ENCODE peak calls at places on chromosomes 7 and 10, in four cellular contexts. G, Z, B and Y are unnamed samples.

GRCh38 chr7:122412441-122412840 is 107.9 kb upstream of the FEZF1 start:
- DNase-seq in Z (no peak), B (no peak), G (peak; percentile 44), Y (no peak)

GRCh38 chr10:90424730-90425129 is 433.1 kb downstream of the HTR7 start:
- DNase-seq in G (peak; percentile 62), B (no peak), Z (no peak), Y (no peak)

GRCh38 chr10:35003906-35004305 is 86.2 kb downstream of the CUL2 start:
- DNase-seq in B (no peak), G (no peak), Z (no peak), Y (no peak)

GRCh38 chr7:80843018-80843671 is 75.7 kb downstream of the SEMA3C start:
- DNase-seq in G (peak; percentile 53), Z (no peak), B (no peak), Y (no peak)

GRCh38 chr7:78006063-78006755 is 207.6 kb downstream of the PHTF2 start:
- DNase-seq in Z (no peak), G (no peak), B (no peak), Y (no peak)

GRCh38 chr10:71765176-71765906 is 8.0 kb downstream of the VSIR start:
- DNase-seq in G (peak; percentile 47), B (no peak), Z (no peak), Y (no peak)

GRCh38 chr7:111090834-111091233 is at the start of gene LRRN3:
- DNase-seq in G (peak; percentile 64), Z (peak; percentile 9), B (no peak), Y (no peak)

GRCh38 chr10:17216217-17216900 is 11.7 kb upstream of the VIM start:
- DNase-seq in G (peak; percentile 100), Z (peak; percentile 99), B (no peak), Y (peak; percentile 94)

GRCh38 chr7:80500325-80500724 is 11.5 kb downstream of the GNAT3 start:
- DNase-seq in G (no peak), B (no peak), Z (no peak), Y (no peak)

GRCh38 chr7:925601-926000 is 28.9 kb downstream of the ADAP1 start:
- DNase-seq in B (no peak), Z (no peak), G (no peak), Y (no peak)

GRCh38 chr7:931871-932650 is 22.4 kb downstream of the ADAP1 start:
- DNase-seq in G (no peak), B (no peak), Z (no peak), Y (no peak)

GRCh38 chr7:100803398-100804161 is 23.7 kb downstream of the EPHB4 start:
- DNase-seq in G (peak; percentile 75), B (no peak), Z (peak; percentile 85), Y (peak; percentile 31)

GRCh38 chr7:140640727-140641531 is at the start of gene DENND2A:
- DNase-seq in G (peak; percentile 44), B (no peak), Z (peak; percentile 87), Y (no peak)

GRCh38 chr7:155495440-155496248 is 37.7 kb downstream of the EN2 start:
- DNase-seq in B (no peak), G (no peak), Z (no peak), Y (no peak)

GRCh38 chr7:27147211-27148030 is at the start of gene HOXA6:
- DNase-seq in Z (no peak), G (no peak), B (no peak), Y (no peak)

GRCh38 chr7:78254397-78255055 is 456.0 kb downstream of the PHTF2 start:
- DNase-seq in B (no peak), Z (no peak), G (no peak), Y (no peak)

GRCh38 chr7:74018261-74018660 is 9.7 kb upstream of the ELN start:
- DNase-seq in B (no peak), Z (peak; percentile 66), G (no peak), Y (no peak)

GRCh38 chr7:74013539-74014272 is 14.3 kb upstream of the ELN start:
- DNase-seq in B (no peak), G (no peak), Z (no peak), Y (no peak)

GRCh38 chr7:74017122-74017521 is 10.9 kb upstream of the ELN start:
- DNase-seq in B (no peak), Z (no peak), G (no peak), Y (no peak)

GRCh38 chr7:74012842-74013249 is 15.1 kb upstream of the ELN start:
- DNase-seq in Z (peak; percentile 29), B (no peak), G (peak; percentile 42), Y (no peak)

GRCh38 chr7:74015670-74016069 is 12.3 kb upstream of the ELN start:
- DNase-seq in Z (no peak), G (no peak), B (no peak), Y (no peak)
- H3K27ac ChIP-seq in Z (no peak overlapping the region), G (no peak overlapping the region), B (no peak overlapping the region), Y (no peak overlapping the region)

GRCh38 chr7:50745835-50746234 is 36.9 kb downstream of the GRB10 start:
- DNase-seq in B (no peak), Z (no peak), G (no peak), Y (no peak)

GRCh38 chr7:50743893-50744292 is 38.8 kb downstream of the GRB10 start:
- DNase-seq in G (no peak), Z (no peak), B (no peak), Y (no peak)

GRCh38 chr7:50745336-50745735 is 37.4 kb downstream of the GRB10 start:
- DNase-seq in G (no peak), B (no peak), Z (no peak), Y (no peak)

GRCh38 chr7:50739744-50740455 is 42.8 kb downstream of the GRB10 start:
- DNase-seq in G (no peak), B (no peak), Z (no peak), Y (no peak)

DNA sequence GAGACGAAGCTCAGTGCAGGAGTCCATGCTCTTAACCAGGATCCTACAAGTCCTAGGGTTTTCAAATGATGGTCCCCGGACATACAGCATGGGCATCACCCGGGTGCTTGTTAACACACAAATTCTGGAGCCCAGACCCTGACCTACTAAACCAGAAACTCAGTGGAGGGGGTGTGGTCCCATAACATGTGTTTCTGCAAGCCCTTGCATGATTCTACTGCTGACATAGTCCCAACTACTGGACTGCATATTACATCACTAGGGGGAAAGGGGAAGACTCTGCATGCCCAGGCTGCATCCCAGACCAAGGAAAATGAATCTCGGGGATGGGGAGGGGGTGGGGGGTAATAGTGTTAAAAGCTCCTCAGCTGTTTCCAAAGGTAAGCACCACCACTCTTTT is 40.3 kb downstream of the GRB10 start:
- DNase-seq in G (no peak), B (no peak), Z (no peak), Y (peak; percentile 37)
- H3K27ac ChIP-seq in G (no peak overlapping the region), B (no peak overlapping the region), Z (no peak overlapping the region), Y (no peak overlapping the region)

DNA sequence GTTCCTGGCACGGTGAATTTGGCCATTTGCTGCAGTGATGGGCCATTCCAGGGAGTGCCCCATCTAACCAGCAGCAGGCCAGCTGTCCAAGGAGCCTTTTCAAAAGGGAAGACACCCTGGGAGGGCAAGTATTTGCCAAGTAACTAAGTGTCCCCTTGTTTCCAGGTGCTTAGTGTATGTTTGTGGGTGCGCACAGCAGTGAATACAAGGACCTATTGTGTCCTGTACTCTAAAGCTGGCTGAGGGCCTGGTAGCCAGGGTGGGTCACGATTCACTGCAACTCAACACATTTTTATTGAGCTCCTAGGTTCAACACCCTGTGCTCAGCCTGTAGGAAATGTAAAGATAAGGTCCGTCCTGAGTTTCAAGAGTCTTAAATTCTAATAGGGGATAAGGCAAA is 348.8 kb downstream of the RNLS start:
- DNase-seq in B (no peak), G (no peak), Z (no peak), Y (no peak)
- H3K27ac ChIP-seq in B (no peak overlapping the region), G (no peak overlapping the region), Z (no peak overlapping the region), Y (no peak overlapping the region)

GRCh38 chr7:44802418-44803025 is 6.0 kb downstream of the PPIA start:
- DNase-seq in Z (no peak), B (no peak), G (no peak), Y (no peak)
- H3K27ac ChIP-seq in Z (peak overlapping the region; percentile 1), B (no peak overlapping the region), G (peak overlapping the region; percentile 62), Y (peak overlapping the region; percentile 99)

DNA sequence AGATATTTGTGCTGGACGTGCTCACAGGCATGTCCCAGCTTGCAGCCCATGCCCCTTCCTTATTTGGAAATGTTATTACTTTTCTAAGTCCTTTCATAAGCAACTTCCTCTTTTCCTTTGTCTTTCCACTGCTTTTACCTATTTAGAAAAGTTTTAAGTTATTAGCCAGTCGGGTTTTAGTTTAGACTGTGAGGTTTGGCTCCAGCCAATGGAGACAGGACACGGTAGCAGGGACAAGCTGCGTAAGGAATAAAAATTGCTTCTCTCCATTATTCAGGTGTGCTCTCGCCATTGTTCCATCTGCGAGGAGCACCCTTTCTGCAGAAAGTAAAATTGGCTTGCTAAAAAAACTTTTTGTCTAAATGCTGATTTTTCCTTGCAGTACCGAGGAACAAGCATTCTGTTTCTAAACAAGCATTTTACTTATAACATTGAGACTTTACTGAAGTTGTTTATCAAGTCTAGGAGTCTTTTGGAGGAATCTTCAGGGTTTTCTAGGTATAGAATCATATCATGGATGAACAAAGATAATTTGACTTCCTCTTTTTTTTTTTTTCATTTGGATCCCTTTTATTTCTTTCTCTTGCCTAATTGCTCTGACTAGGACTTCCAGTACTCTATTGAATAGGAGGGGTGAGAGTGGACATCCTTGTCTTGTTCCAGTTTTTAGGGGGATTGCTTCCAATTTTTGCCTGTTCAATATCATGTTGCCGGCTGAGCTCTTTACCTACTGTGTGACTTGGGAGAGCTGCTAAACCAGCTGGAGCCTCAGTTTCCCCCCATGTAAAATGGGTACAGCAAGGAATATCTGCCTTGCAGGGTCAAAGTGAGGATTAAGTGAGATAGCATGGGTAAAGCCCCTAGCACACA is 63.8 kb downstream of the ALOX5 start:
- DNase-seq in Z (no peak), B (no peak), G (no peak), Y (no peak)
- H3K27ac ChIP-seq in Z (no peak overlapping the region), B (no peak overlapping the region), G (no peak overlapping the region), Y (no peak overlapping the region)

DNA sequence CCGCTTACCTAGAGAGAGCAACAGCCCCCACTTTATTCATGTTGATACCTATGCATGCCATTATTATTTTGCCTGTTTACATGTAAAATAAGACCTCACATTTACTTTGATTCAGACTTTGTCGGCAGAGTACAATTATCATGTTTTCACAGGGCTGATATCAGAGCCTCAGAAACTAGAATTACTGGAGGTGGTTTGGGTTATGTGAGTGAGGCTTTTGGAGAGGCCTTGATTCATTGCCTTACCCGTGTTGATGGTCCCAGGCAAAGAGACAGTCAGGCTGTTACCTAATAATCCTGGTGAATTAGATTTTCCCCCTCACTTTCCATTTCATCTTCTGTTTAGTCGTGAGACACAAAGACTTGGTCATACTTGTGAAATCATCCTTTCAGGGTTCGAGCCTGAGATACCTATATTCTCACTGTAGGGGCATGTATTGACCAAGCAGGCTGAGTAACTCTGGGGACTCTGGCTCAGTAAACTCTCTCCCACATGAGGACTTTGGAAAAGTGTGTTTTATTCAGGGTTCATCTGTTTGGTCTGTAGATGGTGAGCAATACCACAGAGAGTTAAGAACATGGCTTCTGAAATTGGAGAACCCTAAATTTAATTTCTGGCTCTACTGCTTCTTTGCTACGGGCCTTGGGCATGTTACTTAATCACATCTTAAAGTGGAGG is 150.9 kb downstream of the CELF2 start:
- DNase-seq in G (no peak), B (no peak), Z (no peak), Y (no peak)
- H3K27ac ChIP-seq in G (no peak overlapping the region), B (no peak overlapping the region), Z (no peak overlapping the region), Y (no peak overlapping the region)

GRCh38 chr7:131109757-131110293 is 217.9 kb upstream of the MKLN1 start:
- DNase-seq in Z (peak; percentile 91), G (peak; percentile 53), B (no peak), Y (no peak)
- H3K27ac ChIP-seq in Z (peak overlapping the region; percentile 72), G (peak overlapping the region; percentile 67), B (peak overlapping the region; percentile 98), Y (peak overlapping the region; percentile 83)